ENCODE peak calls at places on chromosomes 11 and 22, in ten cellular contexts. One of them, this sample, is unnamed.

GRCh38 chr11:1491379-1491778 is 4.8 kb upstream of the MOB2 start:
- DNase-seq in nephron progenitor cell: no peak
- DNase-seq in heart left ventricle: no peak
- DNase-seq in AG04449: no peak
- DNase-seq in AG10803: no peak
- DNase-seq in progenitor cell of endocrine pancreas: no peak
- DNase-seq in testis: no peak
- DNase-seq in BJ: no peak
- DNase-seq in GM12865: no peak
- DNase-seq in mammary epithelial cell: no peak
- DNase-seq in this sample: no peak

GRCh38 chr11:19953342-19953741 is 206.9 kb downstream of the DBX1 start:
- DNase-seq in nephron progenitor cell: no peak
- DNase-seq in heart left ventricle: no peak
- DNase-seq in AG04449: peak
- DNase-seq in AG10803: peak
- DNase-seq in progenitor cell of endocrine pancreas: no peak
- DNase-seq in testis: no peak
- DNase-seq in BJ: no peak
- DNase-seq in GM12865: no peak
- DNase-seq in mammary epithelial cell: peak
- DNase-seq in this sample: peak

GRCh38 chr11:118715837-118716260 is 36.4 kb upstream of the TREH start:
- DNase-seq in nephron progenitor cell: no peak
- DNase-seq in heart left ventricle: no peak
- DNase-seq in AG04449: no peak
- DNase-seq in AG10803: no peak
- DNase-seq in progenitor cell of endocrine pancreas: no peak
- DNase-seq in testis: no peak
- DNase-seq in BJ: no peak
- DNase-seq in GM12865: no peak
- DNase-seq in mammary epithelial cell: no peak
- DNase-seq in this sample: peak

GRCh38 chr22:31425331-31426050 is 26.1 kb downstream of the DRG1 start:
- DNase-seq in nephron progenitor cell: no peak
- DNase-seq in heart left ventricle: no peak
- DNase-seq in AG04449: no peak
- DNase-seq in AG10803: no peak
- DNase-seq in progenitor cell of endocrine pancreas: no peak
- DNase-seq in testis: peak
- DNase-seq in BJ: peak
- DNase-seq in GM12865: no peak
- DNase-seq in mammary epithelial cell: no peak
- DNase-seq in this sample: no peak

GRCh38 chr11:84722583-84723108 is 904.5 kb downstream of the DLG2 start:
- DNase-seq in nephron progenitor cell: peak
- DNase-seq in heart left ventricle: no peak
- DNase-seq in AG04449: no peak
- DNase-seq in AG10803: no peak
- DNase-seq in progenitor cell of endocrine pancreas: no peak
- DNase-seq in testis: no peak
- DNase-seq in BJ: no peak
- DNase-seq in GM12865: no peak
- DNase-seq in mammary epithelial cell: no peak
- DNase-seq in this sample: no peak

GRCh38 chr11:122681731-122682130 is 26.2 kb downstream of the UBASH3B start:
- DNase-seq in nephron progenitor cell: no peak
- DNase-seq in heart left ventricle: no peak
- DNase-seq in AG04449: no peak
- DNase-seq in AG10803: no peak
- DNase-seq in progenitor cell of endocrine pancreas: no peak
- DNase-seq in testis: no peak
- DNase-seq in BJ: no peak
- DNase-seq in GM12865: no peak
- DNase-seq in mammary epithelial cell: no peak
- DNase-seq in this sample: no peak

GRCh38 chr11:27786331-27786730 is 86.1 kb upstream of the BDNF start:
- DNase-seq in nephron progenitor cell: no peak
- DNase-seq in heart left ventricle: no peak
- DNase-seq in AG04449: no peak
- DNase-seq in AG10803: peak
- DNase-seq in progenitor cell of endocrine pancreas: no peak
- DNase-seq in testis: no peak
- DNase-seq in BJ: no peak
- DNase-seq in GM12865: no peak
- DNase-seq in mammary epithelial cell: no peak
- DNase-seq in this sample: no peak

GRCh38 chr11:73991471-73992006 is 8.9 kb upstream of the UCP2 start:
- DNase-seq in nephron progenitor cell: no peak
- DNase-seq in heart left ventricle: no peak
- DNase-seq in AG04449: no peak
- DNase-seq in AG10803: no peak
- DNase-seq in progenitor cell of endocrine pancreas: no peak
- DNase-seq in testis: no peak
- DNase-seq in BJ: no peak
- DNase-seq in GM12865: peak
- DNase-seq in mammary epithelial cell: no peak
- DNase-seq in this sample: no peak

GRCh38 chr11:133999355-133999754 is 42.6 kb upstream of the IGSF9B start:
- DNase-seq in nephron progenitor cell: no peak
- DNase-seq in heart left ventricle: no peak
- DNase-seq in AG04449: no peak
- DNase-seq in AG10803: no peak
- DNase-seq in progenitor cell of endocrine pancreas: no peak
- DNase-seq in testis: no peak
- DNase-seq in BJ: no peak
- DNase-seq in GM12865: no peak
- DNase-seq in mammary epithelial cell: no peak
- DNase-seq in this sample: no peak

GRCh38 chr11:127470485-127470884 is 469.9 kb upstream of the KIRREL3 start:
- DNase-seq in nephron progenitor cell: peak
- DNase-seq in heart left ventricle: no peak
- DNase-seq in AG04449: no peak
- DNase-seq in AG10803: no peak
- DNase-seq in progenitor cell of endocrine pancreas: no peak
- DNase-seq in testis: peak
- DNase-seq in BJ: no peak
- DNase-seq in GM12865: peak
- DNase-seq in mammary epithelial cell: no peak
- DNase-seq in this sample: no peak
- TF ChIP-seq CTCF in nephron progenitor cell: peak
- TF ChIP-seq CTCF in heart left ventricle: peak
- TF ChIP-seq CTCF in AG04449: peak
- TF ChIP-seq CTCF in AG10803: peak
- TF ChIP-seq CTCF in progenitor cell of endocrine pancreas: peak
- TF ChIP-seq CTCF in testis: peak
- TF ChIP-seq CTCF in BJ: peak
- TF ChIP-seq CTCF in GM12865: peak
- TF ChIP-seq CTCF in mammary epithelial cell: peak
- TF ChIP-seq CTCF in this sample: peak

DNA sequence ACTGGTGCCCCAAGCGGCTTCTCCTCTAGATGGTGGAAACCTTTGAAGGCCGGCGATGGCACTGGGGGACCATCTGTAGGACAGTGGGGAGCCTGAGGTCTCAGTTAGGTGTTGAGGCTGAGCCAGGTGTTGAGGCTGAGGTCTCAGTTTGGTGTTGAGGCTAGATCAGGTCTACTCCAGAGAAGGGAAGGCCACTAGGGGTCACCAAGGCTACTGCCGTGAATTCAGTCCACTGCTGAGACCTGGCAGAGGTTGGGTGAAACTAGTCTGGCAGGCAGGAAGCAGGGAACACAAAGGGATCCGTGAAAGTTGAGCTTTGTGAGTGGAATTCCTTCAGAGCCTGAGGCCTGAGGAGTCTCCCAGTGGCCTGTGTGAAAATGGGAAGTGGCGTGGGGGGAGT is 123.8 kb upstream of the FGF3 start:
- DNase-seq in nephron progenitor cell: no peak
- DNase-seq in heart left ventricle: peak
- DNase-seq in AG04449: no peak
- DNase-seq in AG10803: peak
- DNase-seq in progenitor cell of endocrine pancreas: no peak
- DNase-seq in testis: no peak
- DNase-seq in BJ: no peak
- DNase-seq in GM12865: no peak
- DNase-seq in mammary epithelial cell: peak
- DNase-seq in this sample: no peak
- TF ChIP-seq CTCF in nephron progenitor cell: no peak
- TF ChIP-seq CTCF in heart left ventricle: peak
- TF ChIP-seq CTCF in AG04449: no peak
- TF ChIP-seq CTCF in AG10803: peak
- TF ChIP-seq CTCF in progenitor cell of endocrine pancreas: peak
- TF ChIP-seq CTCF in testis: no peak
- TF ChIP-seq CTCF in BJ: peak
- TF ChIP-seq CTCF in GM12865: no peak
- TF ChIP-seq CTCF in mammary epithelial cell: peak
- TF ChIP-seq CTCF in this sample: no peak

DNA sequence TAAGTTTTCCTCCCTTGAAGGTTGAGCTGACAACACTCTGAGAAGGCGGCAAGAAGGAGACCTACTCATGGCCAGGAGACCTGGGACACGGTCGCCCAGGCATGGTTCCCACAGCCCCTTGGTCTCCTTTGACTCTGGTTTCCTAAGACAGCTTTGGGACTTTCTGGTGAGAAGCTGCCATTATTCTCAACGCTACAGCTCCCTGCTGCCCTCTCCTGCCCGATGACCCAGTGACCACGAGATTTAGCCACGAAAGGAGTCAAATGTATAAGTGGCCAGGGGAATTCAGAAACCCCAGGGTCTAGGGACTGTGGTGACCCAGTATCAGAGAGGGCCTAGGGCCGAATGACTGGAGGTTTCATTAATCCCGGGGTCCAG is 696 bp upstream of the SDF2L1 start:
- DNase-seq in nephron progenitor cell: peak
- DNase-seq in heart left ventricle: no peak
- DNase-seq in AG04449: no peak
- DNase-seq in AG10803: peak
- DNase-seq in progenitor cell of endocrine pancreas: no peak
- DNase-seq in testis: peak
- DNase-seq in BJ: no peak
- DNase-seq in GM12865: peak
- DNase-seq in mammary epithelial cell: peak
- DNase-seq in this sample: peak
- TF ChIP-seq CTCF in nephron progenitor cell: peak
- TF ChIP-seq CTCF in heart left ventricle: peak
- TF ChIP-seq CTCF in AG04449: peak
- TF ChIP-seq CTCF in AG10803: peak
- TF ChIP-seq CTCF in progenitor cell of endocrine pancreas: peak
- TF ChIP-seq CTCF in testis: no peak
- TF ChIP-seq CTCF in BJ: peak
- TF ChIP-seq CTCF in GM12865: no peak
- TF ChIP-seq CTCF in mammary epithelial cell: peak
- TF ChIP-seq CTCF in this sample: peak

DNA sequence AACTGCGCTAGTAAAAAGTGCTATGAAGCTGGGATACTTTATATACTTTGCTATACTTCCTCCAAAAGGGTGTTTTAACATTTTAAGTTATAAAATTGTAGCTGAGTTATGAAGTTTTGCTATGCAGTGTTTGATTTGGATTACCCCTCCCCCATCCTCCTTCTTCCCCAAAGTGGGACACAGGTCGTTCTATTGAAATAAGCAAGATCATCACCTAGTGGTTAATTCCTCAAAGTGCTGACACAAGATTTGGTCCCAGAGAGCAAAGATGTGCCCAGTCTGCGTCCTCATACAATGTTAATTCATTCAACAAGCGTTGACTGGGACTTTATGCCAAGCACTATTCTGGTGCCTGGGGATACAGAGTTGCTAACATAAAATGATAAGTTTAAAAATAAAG is 78.5 kb downstream of the SPON1 start:
- DNase-seq in nephron progenitor cell: no peak
- DNase-seq in heart left ventricle: no peak
- DNase-seq in AG04449: no peak
- DNase-seq in AG10803: no peak
- DNase-seq in progenitor cell of endocrine pancreas: no peak
- DNase-seq in testis: no peak
- DNase-seq in BJ: no peak
- DNase-seq in GM12865: no peak
- DNase-seq in mammary epithelial cell: no peak
- DNase-seq in this sample: no peak
- TF ChIP-seq CTCF in nephron progenitor cell: peak
- TF ChIP-seq CTCF in heart left ventricle: peak
- TF ChIP-seq CTCF in AG04449: no peak
- TF ChIP-seq CTCF in AG10803: peak
- TF ChIP-seq CTCF in progenitor cell of endocrine pancreas: peak
- TF ChIP-seq CTCF in testis: no peak
- TF ChIP-seq CTCF in BJ: peak
- TF ChIP-seq CTCF in GM12865: no peak
- TF ChIP-seq CTCF in mammary epithelial cell: peak
- TF ChIP-seq CTCF in this sample: no peak